ENCODE peak calls at places on chromosomes 3 and 15, in five cellular contexts. U, C, R, W and J are unnamed samples.

GRCh38 chr3:51722362-51722761 is 15.5 kb downstream of the GRM2 start:
- DNase-seq in W (no peak), U (no peak), R (no peak), C (no peak), J (no peak)

GRCh38 chr3:152060701-152061100 is 187.3 kb downstream of the SUCNR1 start:
- DNase-seq in W (no peak), R (no peak), C (no peak), U (no peak), J (no peak)

GRCh38 chr15:69980311-69981059 is 117.2 kb downstream of the TLE3 start:
- DNase-seq in U (peak), C (no peak), R (no peak), W (no peak), J (no peak)

GRCh38 chr3:131714585-131715220 is 211.9 kb upstream of the MRPL3 start:
- DNase-seq in R (peak), W (no peak), U (peak), C (no peak), J (no peak)

GRCh38 chr3:69251078-69251805 is 128.8 kb upstream of the LMOD3 start:
- DNase-seq in C (no peak), R (no peak), W (no peak), U (no peak), J (no peak)

GRCh38 chr15:23594252-23594770 is 28.8 kb downstream of the MKRN3 start:
- DNase-seq in W (no peak), C (no peak), U (no peak), R (no peak), J (no peak)

GRCh38 chr3:168040624-168041208 is 55.0 kb downstream of the GOLIM4 start:
- DNase-seq in R (no peak), C (no peak), W (no peak), U (peak), J (peak)

GRCh38 chr15:69468241-69469121 is 15.9 kb downstream of the RPLP1 start:
- DNase-seq in W (no peak), C (no peak), R (peak), U (peak), J (no peak)

GRCh38 chr3:115713247-115713646 is 89.9 kb downstream of the GAP43 start:
- DNase-seq in W (peak), C (peak), U (no peak), R (no peak), J (peak)

GRCh38 chr15:40253179-40253790 is 14.4 kb downstream of the PAK6 start:
- DNase-seq in C (no peak), U (no peak), R (peak), W (peak), J (no peak)

GRCh38 chr15:82999905-83000671 is 11.4 kb downstream of the C15orf40 start:
- DNase-seq in C (no peak), W (no peak), U (peak), R (peak), J (peak)

GRCh38 chr15:65101418-65101890 is 13.5 kb downstream of the UBAP1L start:
- DNase-seq in U (peak), W (peak), C (peak), R (peak), J (peak)

GRCh38 chr3:9151240-9151639 is 98.2 kb downstream of the SRGAP3 start:
- DNase-seq in R (no peak), C (no peak), U (no peak), W (no peak), J (no peak)

GRCh38 chr3:134663646-134664456 is 13.0 kb upstream of the KY start:
- DNase-seq in R (no peak), U (no peak), W (no peak), C (peak), J (no peak)

GRCh38 chr3:31167666-31168065 is 273.2 kb upstream of the GADL1 start:
- DNase-seq in C (no peak), R (no peak), W (no peak), U (no peak), J (no peak)

GRCh38 chr3:13009132-13009945 is 63.9 kb downstream of the IQSEC1 start:
- DNase-seq in U (peak), C (peak), R (peak), W (peak), J (no peak)

GRCh38 chr15:67383903-67384302 is 129.3 kb downstream of the IQCH start:
- DNase-seq in U (no peak), R (no peak), W (no peak), C (no peak), J (no peak)

GRCh38 chr3:98735761-98736269 is 27.3 kb upstream of the ST3GAL6 start:
- DNase-seq in R (no peak), C (no peak), W (no peak), U (peak), J (no peak)